ENCODE peak calls at places on chromosomes 13 and 19, in five cellular contexts. One of them, this sample, is unnamed.
A peak's percentile ranks its signal among the peaks of the same experiment; 100 is the strongest.

GRCh38 chr13:27977476-27978300 is 8.6 kb upstream of the CDX2 start:
- DNase-seq in aorta: no peak
- DNase-seq in GM03348: no peak
- DNase-seq in psoas muscle: no peak
- DNase-seq in cardiac muscle cell: no peak
- DNase-seq in this sample: no peak

GRCh38 chr13:40318366-40318765 is 348.1 kb downstream of the FOXO1 start:
- DNase-seq in aorta: peak; percentile 53
- DNase-seq in cardiac muscle cell: peak; percentile 25
- DNase-seq in GM03348: no peak
- DNase-seq in psoas muscle: peak; percentile 87
- DNase-seq in this sample: no peak

GRCh38 chr19:7924651-7925170 is 1.2 kb downstream of the CTXN1 start:
- DNase-seq in psoas muscle: peak; percentile 57
- DNase-seq in cardiac muscle cell: no peak
- DNase-seq in GM03348: no peak
- DNase-seq in aorta: peak; percentile 51
- DNase-seq in this sample: no peak

GRCh38 chr13:22703601-22704209 is 477.1 kb upstream of the SGCG start:
- DNase-seq in cardiac muscle cell: no peak
- DNase-seq in psoas muscle: no peak
- DNase-seq in GM03348: no peak
- DNase-seq in aorta: no peak
- DNase-seq in this sample: no peak

GRCh38 chr13:113086991-113087922 is 18.3 kb upstream of the F7 start:
- DNase-seq in aorta: peak; percentile 28
- DNase-seq in GM03348: no peak
- DNase-seq in psoas muscle: peak; percentile 41
- DNase-seq in cardiac muscle cell: no peak
- DNase-seq in this sample: no peak

GRCh38 chr19:29812080-29812880 is 489 bp downstream of the CCNE1 start:
- DNase-seq in GM03348: peak; percentile 51
- DNase-seq in cardiac muscle cell: no peak
- DNase-seq in aorta: peak; percentile 52
- DNase-seq in psoas muscle: peak; percentile 49
- DNase-seq in this sample: no peak

GRCh38 chr13:76696370-76696769 is 189.8 kb downstream of the KCTD12 start:
- DNase-seq in psoas muscle: no peak
- DNase-seq in GM03348: peak; percentile 56
- DNase-seq in aorta: no peak
- DNase-seq in cardiac muscle cell: no peak
- DNase-seq in this sample: no peak

GRCh38 chr13:27625839-27626238 is 4.1 kb downstream of the POLR1D start:
- DNase-seq in aorta: no peak
- DNase-seq in cardiac muscle cell: no peak
- DNase-seq in GM03348: no peak
- DNase-seq in psoas muscle: no peak
- DNase-seq in this sample: no peak

GRCh38 chr13:40672310-40673060 is 6.0 kb upstream of the FOXO1 start:
- DNase-seq in psoas muscle: no peak
- DNase-seq in aorta: no peak
- DNase-seq in cardiac muscle cell: peak; percentile 54
- DNase-seq in GM03348: no peak
- DNase-seq in this sample: no peak

GRCh38 chr13:42762251-42762650 is 19.1 kb upstream of the FAM216B start:
- DNase-seq in GM03348: no peak
- DNase-seq in aorta: no peak
- DNase-seq in cardiac muscle cell: peak; percentile 61
- DNase-seq in psoas muscle: no peak
- DNase-seq in this sample: no peak

GRCh38 chr13:29909975-29910674 is 59.7 kb upstream of the UBL3 start:
- DNase-seq in aorta: no peak
- DNase-seq in cardiac muscle cell: peak; percentile 53
- DNase-seq in psoas muscle: peak; percentile 57
- DNase-seq in GM03348: peak; percentile 74
- DNase-seq in this sample: no peak

GRCh38 chr19:33868821-33869412 is 72.2 kb downstream of the KCTD15 start:
- DNase-seq in cardiac muscle cell: peak; percentile 51
- DNase-seq in GM03348: peak; percentile 66
- DNase-seq in aorta: peak; percentile 63
- DNase-seq in psoas muscle: no peak
- DNase-seq in this sample: no peak

GRCh38 chr19:18438331-18439024 is 545 bp upstream of the ISYNA1 start:
- DNase-seq in GM03348: no peak
- DNase-seq in aorta: peak; percentile 80
- DNase-seq in psoas muscle: peak; percentile 67
- DNase-seq in cardiac muscle cell: peak; percentile 90
- DNase-seq in this sample: peak; percentile 93

GRCh38 chr13:99741979-99742378 is 229.6 kb downstream of the ZIC5 start:
- DNase-seq in psoas muscle: no peak
- DNase-seq in cardiac muscle cell: no peak
- DNase-seq in aorta: no peak
- DNase-seq in GM03348: no peak
- DNase-seq in this sample: no peak

GRCh38 chr13:110680852-110681251 is 25.1 kb downstream of the CARS2 start:
- DNase-seq in GM03348: peak; percentile 57
- DNase-seq in aorta: no peak
- DNase-seq in cardiac muscle cell: no peak
- DNase-seq in psoas muscle: no peak
- DNase-seq in this sample: no peak

GRCh38 chr19:44856438-44857083 is 10.5 kb downstream of the NECTIN2 start:
- DNase-seq in cardiac muscle cell: no peak
- DNase-seq in aorta: peak; percentile 64
- DNase-seq in psoas muscle: no peak
- DNase-seq in GM03348: no peak
- DNase-seq in this sample: no peak

GRCh38 chr19:51690359-51691121 is 2.6 kb upstream of the SPACA6 start:
- DNase-seq in cardiac muscle cell: peak; percentile 91
- DNase-seq in aorta: peak; percentile 77
- DNase-seq in GM03348: peak; percentile 90
- DNase-seq in psoas muscle: peak; percentile 80
- DNase-seq in this sample: peak; percentile 86

GRCh38 chr13:24168980-24169379 is 8.5 kb downstream of the SPATA13 start:
- DNase-seq in psoas muscle: no peak
- DNase-seq in aorta: no peak
- DNase-seq in GM03348: peak; percentile 38
- DNase-seq in cardiac muscle cell: no peak
- DNase-seq in this sample: no peak

GRCh38 chr13:35388456-35388855 is 88.0 kb downstream of the MAB21L1 start:
- DNase-seq in psoas muscle: no peak
- DNase-seq in aorta: no peak
- DNase-seq in cardiac muscle cell: peak; percentile 3
- DNase-seq in GM03348: no peak
- DNase-seq in this sample: no peak

GRCh38 chr19:8576273-8576993 is 809 bp downstream of the MYO1F start:
- DNase-seq in psoas muscle: no peak
- DNase-seq in GM03348: no peak
- DNase-seq in cardiac muscle cell: no peak
- DNase-seq in aorta: no peak
- DNase-seq in this sample: no peak

GRCh38 chr19:48393559-48394330 is at the start of gene GRIN2D:
- DNase-seq in cardiac muscle cell: peak; percentile 47
- DNase-seq in GM03348: peak; percentile 43
- DNase-seq in aorta: no peak
- DNase-seq in psoas muscle: no peak
- DNase-seq in this sample: no peak

GRCh38 chr13:112062047-112062618 is 4.8 kb upstream of the SOX1 start:
- DNase-seq in cardiac muscle cell: no peak
- DNase-seq in aorta: no peak
- DNase-seq in GM03348: no peak
- DNase-seq in psoas muscle: no peak
- DNase-seq in this sample: no peak

GRCh38 chr13:48009298-48009697 is 8.2 kb upstream of the SUCLA2 start:
- DNase-seq in cardiac muscle cell: peak; percentile 86
- DNase-seq in GM03348: peak; percentile 85
- DNase-seq in aorta: no peak
- DNase-seq in psoas muscle: no peak
- DNase-seq in this sample: no peak

GRCh38 chr13:113965383-113965874 is 8.4 kb downstream of the C13orf46 start:
- DNase-seq in GM03348: no peak
- DNase-seq in aorta: no peak
- DNase-seq in cardiac muscle cell: no peak
- DNase-seq in psoas muscle: no peak
- DNase-seq in this sample: no peak

GRCh38 chr13:73107459-73107858 is 48.7 kb downstream of the KLF5 start:
- DNase-seq in psoas muscle: no peak
- DNase-seq in aorta: no peak
- DNase-seq in cardiac muscle cell: no peak
- DNase-seq in GM03348: no peak
- DNase-seq in this sample: no peak

GRCh38 chr13:32887617-32888016 is 128.6 kb upstream of the KL start:
- DNase-seq in cardiac muscle cell: no peak
- DNase-seq in psoas muscle: no peak
- DNase-seq in GM03348: no peak
- DNase-seq in aorta: no peak
- DNase-seq in this sample: no peak

GRCh38 chr13:75635621-75636338 is at the start of gene LMO7:
- DNase-seq in cardiac muscle cell: peak; percentile 66
- DNase-seq in psoas muscle: peak; percentile 74
- DNase-seq in GM03348: peak; percentile 95
- DNase-seq in aorta: peak; percentile 78
- DNase-seq in this sample: peak; percentile 81

GRCh38 chr13:51361111-51361510 is 21.6 kb downstream of the SERPINE3 start:
- DNase-seq in cardiac muscle cell: no peak
- DNase-seq in aorta: no peak
- DNase-seq in GM03348: no peak
- DNase-seq in psoas muscle: no peak
- DNase-seq in this sample: no peak

GRCh38 chr13:39786091-39786490 is 130.6 kb downstream of the COG6 start:
- DNase-seq in aorta: no peak
- DNase-seq in cardiac muscle cell: peak; percentile 36
- DNase-seq in psoas muscle: no peak
- DNase-seq in GM03348: no peak
- DNase-seq in this sample: no peak